ENCODE peak calls at places on chromosomes 3 and 15, in seven cellular contexts. P is HCT116, L is kidney, F is heart left ventricle, T is pancreas, B is astrocyte, N is breast epithelium. H is an unnamed sample.

GRCh38 chr15:56353119-56353518 is 12.1 kb upstream of the TEX9 start:
- DNase-seq in P (no peak), L (no peak), F (no peak), T (no peak), B (no peak), N (no peak), H (no peak)

GRCh38 chr15:43433160-43433559 is 59.8 kb downstream of the TP53BP1 start:
- DNase-seq in P (no peak), L (no peak), F (no peak), T (no peak), B (peak), N (no peak), H (no peak)

GRCh38 chr3:140223631-140224030 is 288.6 kb downstream of the CLSTN2 start:
- DNase-seq in P (no peak), L (no peak), F (no peak), T (no peak), B (peak), N (no peak), H (no peak)

GRCh38 chr3:101954946-101955345 is 105.6 kb downstream of the NFKBIZ start:
- DNase-seq in P (no peak), L (no peak), F (no peak), T (no peak), B (no peak), N (no peak), H (no peak)

GRCh38 chr15:91561371-91562100 is 292.0 kb upstream of the SLCO3A1 start:
- DNase-seq in P (no peak), L (no peak), F (no peak), T (no peak), B (peak), N (peak), H (peak)

GRCh38 chr15:89016549-89017041 is 71.7 kb upstream of the ABHD2 start:
- DNase-seq in P (peak), L (no peak), F (no peak), T (no peak), B (peak), N (peak), H (no peak)

GRCh38 chr3:177758131-177758530 is 560.8 kb upstream of the TBL1XR1 start:
- DNase-seq in P (no peak), L (no peak), F (no peak), T (no peak), B (no peak), N (no peak), H (no peak)

GRCh38 chr15:80484312-80484981 is 80.3 kb downstream of the ARNT2 start:
- DNase-seq in P (no peak), L (no peak), F (no peak), T (no peak), B (peak), N (no peak), H (no peak)

GRCh38 chr3:169954142-169954756 is 12.4 kb upstream of the SEC62 start:
- DNase-seq in P (no peak), L (no peak), F (no peak), T (no peak), B (no peak), N (no peak), H (no peak)

GRCh38 chr3:6799264-6799915 is 61.5 kb upstream of the GRM7 start:
- DNase-seq in P (peak), L (no peak), F (no peak), T (peak), B (no peak), N (no peak), H (peak)

GRCh38 chr3:37174532-37175126 is at the start of gene LRRFIP2:
- DNase-seq in P (no peak), L (no peak), F (no peak), T (no peak), B (peak), N (no peak), H (no peak)

GRCh38 chr3:13234664-13235063 is 161.4 kb upstream of the IQSEC1 start:
- DNase-seq in P (no peak), L (peak), F (no peak), T (no peak), B (no peak), N (no peak), H (no peak)

GRCh38 chr3:45635475-45636256 is 41.1 kb downstream of the LIMD1 start:
- DNase-seq in P (no peak), L (no peak), F (no peak), T (no peak), B (peak), N (no peak), H (no peak)

GRCh38 chr15:61558172-61559146 is 329.4 kb upstream of the RORA start:
- DNase-seq in P (no peak), L (no peak), F (no peak), T (no peak), B (no peak), N (peak), H (no peak)

GRCh38 chr3:31550452-31551251 is 17.9 kb downstream of the STT3B start:
- DNase-seq in P (no peak), L (no peak), F (no peak), T (no peak), B (no peak), N (no peak), H (no peak)

GRCh38 chr15:95511680-95512079 is 818.8 kb upstream of the NR2F2 start:
- DNase-seq in P (no peak), L (no peak), F (no peak), T (no peak), B (peak), N (no peak), H (no peak)

GRCh38 chr3:40476478-40477470 is at the start of gene ZNF619:
- DNase-seq in P (peak), L (peak), F (peak), T (peak), B (peak), N (peak), H (peak)

GRCh38 chr3:27686642-27687041 is 35.5 kb downstream of the EOMES start:
- DNase-seq in P (no peak), L (no peak), F (no peak), T (no peak), B (peak), N (no peak), H (no peak)

GRCh38 chr15:90594297-90594696 is 64.6 kb downstream of the CRTC3 start:
- DNase-seq in P (no peak), L (peak), F (peak), T (peak), B (peak), N (peak), H (peak)

GRCh38 chr3:27591811-27592210 is 107.6 kb upstream of the SLC4A7 start:
- DNase-seq in P (no peak), L (no peak), F (no peak), T (no peak), B (peak), N (no peak), H (no peak)

GRCh38 chr3:20323307-20323927 is 137.4 kb upstream of the SGO1 start:
- DNase-seq in P (no peak), L (no peak), F (no peak), T (no peak), B (peak), N (no peak), H (no peak)

GRCh38 chr3:53850895-53851294 is 4.5 kb downstream of the IL17RB start:
- DNase-seq in P (no peak), L (no peak), F (no peak), T (no peak), B (peak), N (no peak), H (peak)

GRCh38 chr3:123773681-123774431 is 110.3 kb downstream of the MYLK start:
- DNase-seq in P (no peak), L (no peak), F (no peak), T (no peak), B (peak), N (no peak), H (no peak)

GRCh38 chr3:184230603-184231528 is 1.5 kb downstream of the VWA5B2 start:
- DNase-seq in P (no peak), L (peak), F (no peak), T (no peak), B (no peak), N (peak), H (no peak)

GRCh38 chr3:196996454-196997265 is 28.0 kb upstream of the PIGZ start:
- DNase-seq in P (no peak), L (peak), F (peak), T (peak), B (no peak), N (no peak), H (no peak)

GRCh38 chr3:187101184-187102072 is 37.9 kb downstream of the RPL39L start:
- DNase-seq in P (no peak), L (peak), F (peak), T (peak), B (peak), N (peak), H (peak)

GRCh38 chr15:56241374-56242085 is 2.1 kb downstream of the RFX7 start:
- DNase-seq in P (no peak), L (no peak), F (no peak), T (no peak), B (no peak), N (no peak), H (no peak)

GRCh38 chr15:67077641-67078215 is 12.3 kb downstream of the SMAD3 start:
- DNase-seq in P (no peak), L (no peak), F (no peak), T (no peak), B (no peak), N (no peak), H (no peak)

GRCh38 chr3:23751485-23751811 is 54.3 kb upstream of the UBE2E1 start:
- DNase-seq in P (no peak), L (no peak), F (no peak), T (no peak), B (peak), N (no peak), H (peak)

GRCh38 chr15:38565287-38565670 is 665 bp upstream of the RASGRP1 start:
- DNase-seq in P (no peak), L (peak), F (no peak), T (no peak), B (no peak), N (no peak), H (no peak)

GRCh38 chr15:96340611-96341464 is 10.3 kb downstream of the NR2F2 start:
- DNase-seq in P (no peak), L (peak), F (peak), T (peak), B (no peak), N (peak), H (no peak)

GRCh38 chr15:33100314-33100713 is 94.2 kb downstream of the FMN1 start:
- DNase-seq in P (no peak), L (no peak), F (no peak), T (no peak), B (no peak), N (no peak), H (no peak)

GRCh38 chr3:174397848-174398247 is 461.3 kb upstream of the NAALADL2 start:
- DNase-seq in P (peak), L (no peak), F (no peak), T (no peak), B (peak), N (no peak), H (no peak)

GRCh38 chr3:10331320-10331719 is 10.4 kb upstream of the SEC13 start:
- DNase-seq in P (no peak), L (peak), F (no peak), T (peak), B (no peak), N (no peak), H (no peak)

GRCh38 chr3:141788147-141788546 is 24.9 kb downstream of the GRK7 start:
- DNase-seq in P (no peak), L (no peak), F (no peak), T (no peak), B (no peak), N (no peak), H (no peak)

GRCh38 chr3:30315452-30315851 is 290.9 kb upstream of the TGFBR2 start:
- DNase-seq in P (no peak), L (no peak), F (no peak), T (no peak), B (no peak), N (no peak), H (no peak)

GRCh38 chr3:179174898-179175297 is 26.7 kb downstream of the PIK3CA start:
- DNase-seq in P (no peak), L (no peak), F (no peak), T (no peak), B (no peak), N (no peak), H (no peak)

GRCh38 chr15:87610366-87610765 is 646.2 kb downstream of the NTRK3 start:
- DNase-seq in P (no peak), L (no peak), F (no peak), T (no peak), B (peak), N (no peak), H (peak)
- H3K4me3 ChIP-seq in P (no peak), L (no peak), F (no peak), T (no peak), B (no peak), N (no peak), H (no peak)

DNA sequence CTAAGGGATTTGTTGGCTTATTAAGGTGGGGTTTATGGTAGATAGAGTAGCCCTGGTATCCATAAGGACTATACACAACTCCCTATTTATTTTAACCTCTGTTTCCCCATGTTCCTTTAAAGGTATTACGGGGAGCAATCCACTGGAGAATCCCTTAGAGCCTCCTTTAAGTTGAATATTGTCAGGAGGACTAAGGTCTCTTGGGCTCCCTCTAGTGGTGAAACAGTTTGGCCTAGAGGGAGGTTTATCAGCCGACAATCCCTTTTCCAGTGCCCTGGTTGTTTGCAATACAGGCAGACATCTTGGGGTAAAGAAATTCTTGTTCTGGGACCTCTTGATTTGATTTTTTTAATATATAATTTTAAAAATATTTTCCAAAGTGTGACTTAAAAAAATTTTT is 12.9 kb downstream of the OPA1 start:
- DNase-seq in P (peak), L (no peak), F (no peak), T (no peak), B (peak), N (peak), H (no peak)
- H3K27ac ChIP-seq in P (no peak), L (no peak), F (no peak), T (no peak), B (no peak), N (no peak), H (no peak)

DNA sequence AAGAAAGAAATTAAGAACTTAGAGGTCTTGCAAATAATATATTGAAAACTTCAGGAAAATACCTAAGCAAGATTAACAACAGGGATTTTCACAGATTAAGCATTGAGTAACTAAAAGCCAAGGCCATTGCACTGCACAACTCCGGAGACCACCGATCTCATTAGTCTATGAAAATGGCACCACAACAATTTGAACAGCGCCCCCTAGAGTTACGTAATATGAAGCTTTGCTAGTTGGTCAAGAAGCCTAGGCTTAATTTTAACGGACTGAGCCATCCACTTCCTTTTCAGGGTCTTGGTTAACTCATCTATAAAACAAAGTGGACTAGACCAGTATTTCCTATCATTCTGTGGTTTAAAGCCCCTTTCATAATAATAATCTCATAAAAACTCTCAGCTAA is 24.8 kb downstream of the TMEM212 start:
- DNase-seq in P (peak), L (no peak), F (no peak), T (no peak), B (no peak), N (no peak), H (no peak)
- TF ChIP-seq CTCF in P (peak), L (no peak), F (no peak), T (no peak), B (peak), N (no peak), H (peak)

GRCh38 chr3:43289401-43289800 is 3.1 kb downstream of the SNRK start:
- DNase-seq in P (no peak), L (no peak), F (no peak), T (no peak), B (no peak), N (no peak), H (no peak)
- H3K4me3 ChIP-seq in P (no peak), L (peak), F (peak), T (peak), B (no peak), N (peak), H (peak)

H was measured in heart right ventricle.